ENCODE peak calls at places on chromosomes 7 and 10, in five cellular contexts. One of them, this sample, is unnamed. For H3K4me1, the result is how much of the 10 kb centered on the place peaks cover.

GRCh38 chr10:100792544-100792943 is 47.2 kb downstream of the PAX2 start:
- DNase-seq in HCT116: no peak
- DNase-seq in uterus: no peak
- DNase-seq in H9: no peak
- DNase-seq in heart right ventricle: no peak
- DNase-seq in this sample: no peak

GRCh38 chr7:46205478-46205877 is 284.4 kb upstream of the IGFBP3 start:
- DNase-seq in HCT116: no peak
- DNase-seq in uterus: no peak
- DNase-seq in H9: no peak
- DNase-seq in heart right ventricle: no peak
- DNase-seq in this sample: no peak

GRCh38 chr10:31582365-31583052 is 263.5 kb downstream of the ZEB1 start:
- DNase-seq in HCT116: peak
- DNase-seq in uterus: no peak
- DNase-seq in H9: no peak
- DNase-seq in heart right ventricle: peak
- DNase-seq in this sample: no peak

GRCh38 chr10:79349072-79349491 is 1.8 kb downstream of the PPIF start:
- DNase-seq in HCT116: no peak
- DNase-seq in uterus: no peak
- DNase-seq in H9: peak
- DNase-seq in heart right ventricle: no peak
- DNase-seq in this sample: peak

GRCh38 chr7:139696547-139696946 is 81.3 kb downstream of the HIPK2 start:
- DNase-seq in HCT116: no peak
- DNase-seq in uterus: no peak
- DNase-seq in H9: no peak
- DNase-seq in heart right ventricle: no peak
- DNase-seq in this sample: no peak

GRCh38 chr7:22356855-22357310 is at the start of gene RAPGEF5:
- DNase-seq in HCT116: peak
- DNase-seq in uterus: no peak
- DNase-seq in H9: peak
- DNase-seq in heart right ventricle: peak
- DNase-seq in this sample: no peak

GRCh38 chr7:17406756-17407155 is 108.3 kb downstream of the AHR start:
- DNase-seq in HCT116: no peak
- DNase-seq in uterus: no peak
- DNase-seq in H9: no peak
- DNase-seq in heart right ventricle: no peak
- DNase-seq in this sample: no peak

GRCh38 chr10:127462643-127463295 is 86.3 kb upstream of the NPS start:
- DNase-seq in HCT116: no peak
- DNase-seq in uterus: no peak
- DNase-seq in H9: no peak
- DNase-seq in heart right ventricle: no peak
- DNase-seq in this sample: peak

GRCh38 chr7:31129067-31129466 is 77.0 kb downstream of the ADCYAP1R1 start:
- DNase-seq in HCT116: no peak
- DNase-seq in uterus: no peak
- DNase-seq in H9: no peak
- DNase-seq in heart right ventricle: no peak
- DNase-seq in this sample: no peak

GRCh38 chr10:102492344-102492939 is 10.1 kb downstream of the ACTR1A start:
- DNase-seq in HCT116: no peak
- DNase-seq in uterus: no peak
- DNase-seq in H9: no peak
- DNase-seq in heart right ventricle: no peak
- DNase-seq in this sample: no peak
- H3K4me1 ChIP-seq in HCT116: under half
- H3K4me1 ChIP-seq in uterus: under half
- H3K4me1 ChIP-seq in H9: under half
- H3K4me1 ChIP-seq in heart right ventricle: under half
- H3K4me1 ChIP-seq in this sample: under half

GRCh38 chr10:44306762-44307161 is 78.1 kb downstream of the CXCL12 start:
- DNase-seq in HCT116: peak
- DNase-seq in uterus: no peak
- DNase-seq in H9: no peak
- DNase-seq in heart right ventricle: no peak
- DNase-seq in this sample: no peak
- TF ChIP-seq CTCF in HCT116: no peak
- TF ChIP-seq CTCF in uterus: no peak
- TF ChIP-seq CTCF in H9: peak
- TF ChIP-seq CTCF in heart right ventricle: peak
- TF ChIP-seq CTCF in this sample: no peak

DNA sequence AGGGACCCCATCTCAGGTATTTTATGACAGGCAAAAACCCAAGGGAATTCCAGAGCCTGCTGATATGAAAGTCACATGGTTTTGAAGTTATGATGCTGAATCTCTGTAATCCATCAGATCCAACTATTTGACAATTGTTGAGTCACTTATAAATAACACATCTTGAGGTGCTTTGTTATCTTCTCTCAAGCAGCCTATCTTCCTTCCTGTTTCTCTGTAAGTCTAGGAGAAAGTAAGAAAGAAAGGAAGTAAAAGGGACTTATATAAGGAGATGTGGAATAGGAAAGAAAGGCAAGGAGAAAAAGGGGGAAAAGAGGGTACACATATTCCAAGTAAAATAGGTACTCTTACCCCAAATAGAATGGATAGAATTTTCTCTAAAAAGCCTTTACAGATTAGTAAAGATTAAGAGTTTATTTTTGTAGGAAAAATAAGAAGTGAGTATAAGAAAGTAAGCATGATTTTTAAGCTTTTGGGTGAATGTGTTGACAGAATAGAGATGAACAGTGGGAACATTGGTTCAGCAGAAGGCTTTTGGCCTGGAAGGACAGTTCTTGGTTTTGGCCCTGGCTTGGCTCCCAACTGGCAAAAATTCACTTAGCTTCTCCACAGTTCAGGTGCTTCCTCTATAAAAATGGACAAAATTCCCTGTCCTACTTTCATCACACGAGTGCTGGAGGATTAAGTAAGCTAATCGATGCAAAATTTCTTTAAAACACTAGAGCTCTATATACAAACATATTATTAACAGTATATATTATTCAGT is 39.6 kb upstream of the ANK3 start:
- DNase-seq in HCT116: no peak
- DNase-seq in uterus: no peak
- DNase-seq in H9: no peak
- DNase-seq in heart right ventricle: no peak
- DNase-seq in this sample: no peak
- H3K4me1 ChIP-seq in HCT116: under half
- H3K4me1 ChIP-seq in uterus: under half
- H3K4me1 ChIP-seq in H9: under half
- H3K4me1 ChIP-seq in heart right ventricle: under half
- H3K4me1 ChIP-seq in this sample: under half

GRCh38 chr10:69124558-69125121 is 662 bp downstream of the VPS26A start:
- DNase-seq in HCT116: peak
- DNase-seq in uterus: peak
- DNase-seq in H9: peak
- DNase-seq in heart right ventricle: peak
- DNase-seq in this sample: no peak

GRCh38 chr10:69125554-69125953 is 1.6 kb downstream of the VPS26A start:
- DNase-seq in HCT116: no peak
- DNase-seq in uterus: no peak
- DNase-seq in H9: no peak
- DNase-seq in heart right ventricle: no peak
- DNase-seq in this sample: no peak

GRCh38 chr10:69123306-69123746 is 652 bp upstream of the VPS26A start:
- DNase-seq in HCT116: peak
- DNase-seq in uterus: no peak
- DNase-seq in H9: no peak
- DNase-seq in heart right ventricle: no peak
- DNase-seq in this sample: no peak

GRCh38 chr10:69119896-69120295 is 4.1 kb upstream of the VPS26A start:
- DNase-seq in HCT116: no peak
- DNase-seq in uterus: no peak
- DNase-seq in H9: no peak
- DNase-seq in heart right ventricle: no peak
- DNase-seq in this sample: no peak

DNA sequence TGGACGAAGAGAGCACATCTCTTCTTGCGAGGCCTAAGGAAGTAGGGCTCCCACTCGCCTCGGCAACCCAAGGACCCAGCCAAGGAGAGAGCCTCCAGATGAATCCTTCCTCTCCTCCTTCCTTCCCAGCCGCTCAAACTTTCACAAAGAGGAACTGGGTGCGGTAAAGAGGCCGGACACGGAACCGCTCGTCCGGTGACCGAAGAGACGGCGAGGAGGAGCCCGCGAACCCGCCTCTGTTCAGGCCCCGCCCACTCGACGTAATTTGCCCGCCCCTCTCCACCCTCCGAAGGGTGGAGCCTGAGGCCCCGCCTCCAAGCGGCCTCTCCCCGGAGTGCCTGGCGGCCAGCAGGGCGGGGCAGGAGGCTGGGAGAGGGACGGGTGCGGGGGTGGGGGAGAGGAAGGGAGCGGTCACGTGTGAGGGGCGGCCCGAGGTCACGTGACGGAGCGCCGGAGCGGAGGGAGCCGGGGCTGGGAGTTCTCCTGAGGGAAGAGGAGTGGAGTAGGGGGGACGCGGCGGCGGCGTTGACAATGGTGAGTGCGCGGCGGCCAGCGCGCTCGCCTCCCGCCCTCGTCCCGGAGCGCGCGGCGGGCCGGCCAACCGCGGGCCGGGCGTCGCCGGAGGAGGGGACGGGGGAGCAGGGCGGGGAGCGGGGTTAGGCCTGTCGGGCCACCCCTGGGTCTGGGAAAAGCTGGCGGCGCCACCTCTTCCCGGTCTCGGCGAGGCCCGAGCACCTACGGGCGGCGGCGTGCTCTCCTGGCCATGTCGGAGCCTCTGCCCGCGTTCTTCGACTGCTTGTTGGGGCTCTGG is at the start of gene VPS26A:
- DNase-seq in HCT116: peak
- DNase-seq in uterus: peak
- DNase-seq in H9: peak
- DNase-seq in heart right ventricle: peak
- DNase-seq in this sample: peak
- TF ChIP-seq CTCF in HCT116: no peak
- TF ChIP-seq CTCF in uterus: peak
- TF ChIP-seq CTCF in H9: no peak
- TF ChIP-seq CTCF in heart right ventricle: peak
- TF ChIP-seq CTCF in this sample: no peak

GRCh38 chr10:96619120-96619519 is 32.3 kb upstream of the TM9SF3 start:
- DNase-seq in HCT116: no peak
- DNase-seq in uterus: no peak
- DNase-seq in H9: no peak
- DNase-seq in heart right ventricle: peak
- DNase-seq in this sample: no peak
- H3K4me1 ChIP-seq in HCT116: under half
- H3K4me1 ChIP-seq in uterus: under half
- H3K4me1 ChIP-seq in H9: under half
- H3K4me1 ChIP-seq in heart right ventricle: under half
- H3K4me1 ChIP-seq in this sample: under half

DNA sequence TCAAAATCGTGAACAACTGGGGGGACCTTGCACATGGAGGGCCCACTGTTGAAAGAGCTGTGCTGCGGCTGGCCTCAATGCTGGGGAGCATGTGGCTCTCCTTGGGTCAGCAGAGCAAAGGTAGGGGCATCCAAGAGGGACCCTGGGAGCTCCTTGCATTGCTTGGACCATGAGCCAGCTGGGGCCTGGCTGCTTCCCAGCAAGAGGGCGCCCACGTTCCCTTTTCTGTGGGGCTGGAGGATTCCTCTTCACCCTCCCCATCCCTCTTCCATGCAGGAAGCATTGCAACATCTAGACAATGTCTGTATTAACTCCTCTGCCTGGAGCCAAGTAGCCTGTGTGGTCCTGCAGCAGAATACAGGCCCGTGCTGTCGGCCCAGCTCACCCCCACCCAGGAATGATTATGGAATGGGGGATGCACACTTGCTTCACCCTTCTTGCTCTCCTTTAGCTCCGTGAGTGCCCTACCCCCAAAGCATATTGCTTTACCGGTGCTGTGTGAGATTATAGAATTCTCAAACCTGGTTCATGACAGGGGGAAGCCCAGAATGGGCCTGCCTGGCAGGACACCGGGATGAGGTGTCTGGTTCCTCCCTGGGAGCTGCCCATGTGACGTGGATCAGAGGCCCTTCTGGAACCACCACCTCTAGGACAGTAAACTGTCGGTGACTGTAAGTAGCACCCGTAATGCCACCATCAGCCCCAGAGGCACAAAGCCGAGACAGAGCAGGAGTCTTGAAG is 61.9 kb downstream of the SYPL1 start:
- DNase-seq in HCT116: no peak
- DNase-seq in uterus: peak
- DNase-seq in H9: peak
- DNase-seq in heart right ventricle: no peak
- DNase-seq in this sample: no peak
- TF ChIP-seq CTCF in HCT116: peak
- TF ChIP-seq CTCF in uterus: no peak
- TF ChIP-seq CTCF in H9: peak
- TF ChIP-seq CTCF in heart right ventricle: peak
- TF ChIP-seq CTCF in this sample: no peak